ENCODE peak calls at places on chromosomes 16 and 17, in seven cellular contexts. W is GM12878, J is HepG2, M is K562, K is H1, N is HCT116, F is SK-N-SH. L is an unnamed sample.

GRCh38 chr17:78722101-78722761 is 59.8 kb downstream of the CYTH1 start:
- DNase-seq in K (no peak), F (peak; percentile 68), N (no peak), W (no peak), J (no peak), M (no peak), L (no peak)

GRCh38 chr16:79092846-79093245 is 507.7 kb downstream of the MAF start:
- DNase-seq in M (no peak), N (no peak), W (no peak), J (no peak), F (no peak), K (no peak), L (no peak)

GRCh38 chr17:8072727-8073461 is 14.6 kb downstream of the ALOX12B start:
- DNase-seq in N (no peak), F (peak; percentile 54), K (no peak), J (no peak), W (no peak), M (no peak), L (no peak)

GRCh38 chr17:81572499-81573030 is 20.4 kb upstream of the FAAP100 start:
- DNase-seq in N (no peak), J (no peak), K (no peak), W (no peak), M (no peak), F (no peak), L (no peak)

GRCh38 chr16:25134306-25134705 is 22.8 kb downstream of the LCMT1 start:
- DNase-seq in F (no peak), N (no peak), W (no peak), J (no peak), K (no peak), M (no peak), L (no peak)

GRCh38 chr16:30351001-30351441 is 4.1 kb downstream of the CD2BP2 start:
- DNase-seq in J (no peak), W (no peak), F (no peak), K (no peak), N (no peak), M (no peak), L (no peak)

GRCh38 chr17:3903051-3903825 is 10.4 kb upstream of the CAMKK1 start:
- DNase-seq in W (no peak), K (no peak), J (no peak), F (no peak), M (no peak), N (no peak), L (no peak)

GRCh38 chr17:7916799-7917198 is 710 bp upstream of the RNF227 start:
- DNase-seq in F (no peak), K (no peak), W (no peak), J (peak; percentile 5), N (no peak), M (peak; percentile 20), L (no peak)

GRCh38 chr16:48136547-48137360 is 19.0 kb downstream of the ABCC12 start:
- DNase-seq in J (no peak), K (no peak), M (peak; percentile 3), F (no peak), W (no peak), N (no peak), L (no peak)

GRCh38 chr17:78645421-78646295 is 68.5 kb upstream of the DNAH17 start:
- DNase-seq in F (peak; percentile 18), N (no peak), J (no peak), K (no peak), W (peak; percentile 70), M (peak; percentile 28), L (no peak)

GRCh38 chr16:27189335-27189972 is 13.9 kb upstream of the KDM8 start:
- DNase-seq in M (no peak), F (no peak), N (no peak), K (no peak), J (no peak), W (no peak), L (no peak)

GRCh38 chr16:81446318-81447275 is 2.0 kb downstream of the CMIP start:
- DNase-seq in M (peak; percentile 49), K (no peak), J (no peak), F (peak; percentile 55), N (no peak), W (no peak), L (no peak)

GRCh38 chr17:70357196-70357595 is 187.9 kb downstream of the KCNJ2 start:
- DNase-seq in F (no peak), K (no peak), W (no peak), N (no peak), M (no peak), J (no peak), L (no peak)

GRCh38 chr17:63657776-63658175 is 35.6 kb downstream of the MAP3K3 start:
- DNase-seq in F (no peak), K (no peak), N (no peak), M (no peak), W (no peak), J (no peak), L (no peak)

GRCh38 chr16:81626181-81626674 is 152.9 kb upstream of the PLCG2 start:
- DNase-seq in F (no peak), M (no peak), N (no peak), J (no peak), K (no peak), W (no peak), L (no peak)

GRCh38 chr16:10741844-10742243 is 1.8 kb upstream of the NUBP1 start:
- DNase-seq in W (no peak), N (no peak), M (peak; percentile 27), F (peak; percentile 76), K (no peak), J (no peak), L (no peak)

GRCh38 chr16:69798466-69798865 is 36.3 kb downstream of the WWP2 start:
- DNase-seq in N (no peak), J (no peak), K (no peak), M (no peak), F (no peak), W (no peak), L (no peak)

GRCh38 chr17:76142044-76143041 is 1.3 kb upstream of the FOXJ1 start:
- DNase-seq in J (no peak), F (peak; percentile 50), W (no peak), K (no peak), M (no peak), N (no peak), L (no peak)

GRCh38 chr17:36072431-36073121 is 8.5 kb downstream of the CCL18 start:
- DNase-seq in M (peak; percentile 78), F (peak; percentile 62), J (peak; percentile 52), K (peak; percentile 27), W (peak; percentile 69), N (peak; percentile 24), L (peak; percentile 29)

GRCh38 chr17:82349287-82349701 is 9.8 kb upstream of the TEX19 start:
- DNase-seq in K (no peak), W (no peak), M (no peak), F (no peak), J (no peak), N (no peak), L (no peak)

GRCh38 chr17:76077582-76078110 is 1.3 kb upstream of the ZACN start:
- DNase-seq in F (peak; percentile 80), M (no peak), W (no peak), J (no peak), N (no peak), K (no peak), L (no peak)

DNA sequence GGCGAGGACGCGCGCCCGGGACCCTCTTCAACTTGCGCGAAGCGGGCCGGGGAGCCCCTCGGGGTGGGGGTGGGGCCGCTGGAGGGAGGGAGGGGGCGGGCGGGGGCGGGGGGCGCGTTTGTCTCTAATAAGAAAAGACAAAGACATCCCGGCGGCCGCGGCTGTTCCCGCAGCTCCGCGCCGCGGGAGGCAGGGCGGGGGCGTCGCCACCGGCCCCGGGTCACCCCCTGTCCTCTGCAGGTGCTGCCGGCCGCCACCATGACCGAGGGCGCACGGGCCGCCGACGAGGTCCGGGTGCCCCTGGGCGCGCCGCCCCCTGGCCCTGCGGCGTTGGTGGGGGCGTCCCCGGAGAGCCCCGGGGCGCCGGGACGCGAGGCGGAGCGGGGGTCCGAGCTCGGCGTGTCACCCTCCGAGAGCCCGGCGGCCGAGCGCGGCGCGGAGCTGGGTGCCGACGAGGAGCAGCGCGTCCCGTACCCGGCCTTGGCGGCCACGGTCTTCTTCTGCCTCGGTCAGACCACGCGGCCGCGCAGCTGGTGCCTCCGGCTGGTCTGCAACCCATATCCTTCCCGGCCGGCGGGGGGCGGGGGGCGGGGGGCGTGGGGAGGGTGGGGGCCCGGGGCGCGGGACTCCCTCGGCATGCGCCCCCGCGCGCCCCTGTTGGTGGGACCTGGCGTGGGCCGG is 714 bp downstream of the CACNA1H start:
- DNase-seq in M (no peak), K (no peak), J (no peak), N (no peak), W (no peak), F (no peak), L (no peak)
- TF ChIP-seq JUND in M (no peak), K (no peak), J (no peak), N (no peak), W (no peak), F (no peak), L (no peak)

GRCh38 chr17:9729735-9730420 is 61.5 kb downstream of the DHRS7C start:
- DNase-seq in W (no peak), F (no peak), J (no peak), N (no peak), K (no peak), M (no peak), L (no peak)
- TF ChIP-seq JUND in W (no peak), F (no peak), J (no peak), N (no peak), K (no peak), M (no peak), L (no peak)

DNA sequence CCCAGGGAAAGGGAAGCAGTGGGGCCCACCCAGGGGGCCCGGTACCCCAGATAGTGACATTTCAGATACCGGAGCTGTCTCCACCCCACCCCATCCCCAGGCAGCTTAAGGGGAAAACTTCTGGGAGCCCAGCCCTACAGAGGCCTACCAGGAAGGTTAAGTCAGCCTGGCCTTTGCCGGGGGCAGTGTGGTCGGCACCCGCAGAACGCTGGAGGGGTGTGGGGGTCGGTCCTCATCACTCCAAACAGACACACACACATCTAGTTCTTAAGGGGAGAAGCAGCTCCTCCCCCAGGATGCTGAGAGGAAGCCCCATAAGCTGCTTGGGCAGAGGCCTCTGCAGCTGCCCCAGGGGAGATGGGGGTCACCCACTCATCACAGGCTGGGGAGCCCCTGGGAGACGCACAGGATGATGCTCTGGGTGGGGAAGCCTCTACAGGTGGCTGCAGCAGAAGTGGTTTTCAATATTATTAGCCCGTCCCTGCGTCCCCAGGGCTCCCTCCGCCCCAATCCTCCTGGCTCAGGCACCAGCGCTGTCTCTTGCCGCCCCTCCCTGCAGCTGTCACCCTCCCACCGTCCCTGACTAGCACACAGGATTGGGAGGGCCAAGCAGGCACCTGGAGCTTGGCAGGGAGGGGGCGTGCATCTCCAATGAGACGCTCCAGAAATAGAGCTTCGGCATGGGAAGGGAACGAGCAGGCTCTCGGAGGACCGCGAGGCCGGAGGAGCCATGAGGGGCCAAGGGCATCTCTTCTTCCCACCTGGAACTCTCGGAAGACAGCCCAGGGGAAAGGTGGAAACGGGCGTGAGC is 1.4 kb upstream of the ABR start:
- DNase-seq in N (no peak), J (no peak), M (no peak), K (no peak), W (no peak), F (no peak), L (no peak)
- TF ChIP-seq JUND in N (no peak), J (no peak), M (no peak), K (no peak), W (no peak), F (no peak), L (no peak)

DNA sequence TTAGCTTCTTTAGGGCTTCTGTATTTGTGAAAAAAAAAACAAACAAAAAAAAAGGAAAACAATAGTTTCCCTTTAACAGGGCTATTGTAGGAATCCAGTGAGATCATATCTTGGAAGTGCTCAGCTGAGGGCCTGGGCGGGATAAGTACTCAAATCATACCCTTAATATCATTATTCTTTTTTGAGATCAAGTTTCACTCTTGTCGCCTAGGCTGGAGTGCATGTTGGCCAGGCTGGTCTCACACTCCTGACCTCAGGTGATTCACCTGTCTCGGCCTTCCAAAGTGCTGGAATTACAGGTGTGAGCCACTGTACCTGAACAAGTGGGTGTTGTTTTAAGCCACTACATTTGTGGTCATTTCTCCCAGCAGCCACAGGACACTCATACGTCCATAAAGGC is 87.0 kb downstream of the CDH13 start:
- DNase-seq in F (no peak), K (no peak), N (no peak), W (no peak), M (no peak), J (no peak), L (no peak)
- TF ChIP-seq JUND in F (no peak), K (no peak), N (no peak), W (no peak), M (no peak), J (no peak), L (no peak)